ENCODE peak calls at places on chromosomes 5 and 9, in four cellular contexts. T, S, B and E are unnamed samples. For H3K9me3, the result is how much of the 10 kb centered on the place peaks cover.

GRCh38 chr9:33506626-33507370 is 17.3 kb upstream of the ANKRD18B start:
- DNase-seq in B (peak), S (peak), T (peak), E (no peak)

GRCh38 chr9:114968710-114969109 is 38.3 kb upstream of the TNFSF8 start:
- DNase-seq in S (peak), B (no peak), T (peak), E (no peak)

GRCh38 chr9:127583605-127584053 is 28.4 kb upstream of the STXBP1 start:
- DNase-seq in B (no peak), T (peak), S (peak), E (no peak)

GRCh38 chr5:179803651-179804598 is 2.7 kb downstream of the MGAT4B start:
- DNase-seq in T (no peak), S (peak), B (peak), E (no peak)

GRCh38 chr9:70519912-70520724 is 105.7 kb upstream of the KLF9 start:
- DNase-seq in S (no peak), T (no peak), B (no peak), E (no peak)

GRCh38 chr9:133396952-133397351 is 20.8 kb downstream of the STKLD1 start:
- DNase-seq in T (peak), B (no peak), S (no peak), E (no peak)

GRCh38 chr5:40834391-40834848 is 602 bp downstream of the RPL37 start:
- DNase-seq in B (peak), T (peak), S (peak), E (peak)

GRCh38 chr5:1031306-1031959 is 22.8 kb downstream of the NKD2 start:
- DNase-seq in S (no peak), T (no peak), B (no peak), E (no peak)

GRCh38 chr9:76621011-76621410 is 143.2 kb upstream of the PCA3 start:
- DNase-seq in T (no peak), S (no peak), B (no peak), E (no peak)

GRCh38 chr5:142499591-142500384 is 175.0 kb upstream of the SPRY4 start:
- DNase-seq in S (no peak), B (no peak), T (no peak), E (no peak)

GRCh38 chr9:98438701-98439100 is 183.3 kb upstream of the TBC1D2 start:
- DNase-seq in B (no peak), S (peak), T (peak), E (no peak)

GRCh38 chr5:61051267-61051666 is 106.3 kb downstream of the NDUFAF2 start:
- DNase-seq in S (peak), B (no peak), T (peak), E (no peak)

GRCh38 chr9:60546406-60546805 is 367.8 kb upstream of the SPATA31A5 start:
- DNase-seq in T (no peak), S (no peak), B (no peak), E (no peak)

GRCh38 chr9:35826071-35826701 is 2.3 kb downstream of the FAM221B start:
- DNase-seq in T (peak), B (no peak), S (peak), E (no peak)

GRCh38 chr9:70093944-70094343 is 50.3 kb downstream of the MAMDC2 start:
- DNase-seq in S (no peak), T (no peak), B (no peak), E (no peak)

GRCh38 chr9:77912895-77913693 is 118.5 kb downstream of the GNAQ start:
- DNase-seq in T (peak), B (no peak), S (peak), E (no peak)

GRCh38 chr9:110337727-110338522 is at the start of gene TXNDC8:
- DNase-seq in S (peak), B (no peak), T (peak), E (no peak)

GRCh38 chr9:92206490-92206889 is 87.0 kb downstream of the IARS1 start:
- DNase-seq in S (peak), T (peak), B (no peak), E (no peak)

GRCh38 chr5:59799668-59800374 is 93.7 kb downstream of the PDE4D start:
- DNase-seq in T (peak), S (peak), B (no peak), E (no peak)

GRCh38 chr9:13263511-13263910 is 16.0 kb downstream of the MPDZ start:
- DNase-seq in T (no peak), B (no peak), S (no peak), E (no peak)

GRCh38 chr5:147098233-147098790 is 136.5 kb upstream of the STK32A start:
- DNase-seq in S (peak), B (peak), T (peak), E (no peak)

GRCh38 chr9:71916834-71917534 is 5.5 kb downstream of the C9orf85 start:
- DNase-seq in S (no peak), B (no peak), T (no peak), E (no peak)

GRCh38 chr5:33978307-33978706 is 6.2 kb downstream of the SLC45A2 start:
- DNase-seq in T (no peak), S (no peak), B (no peak), E (no peak)

GRCh38 chr9:99103909-99104458 is 929 bp upstream of the TGFBR1 start:
- DNase-seq in T (peak), B (no peak), S (peak), E (no peak)

DNA sequence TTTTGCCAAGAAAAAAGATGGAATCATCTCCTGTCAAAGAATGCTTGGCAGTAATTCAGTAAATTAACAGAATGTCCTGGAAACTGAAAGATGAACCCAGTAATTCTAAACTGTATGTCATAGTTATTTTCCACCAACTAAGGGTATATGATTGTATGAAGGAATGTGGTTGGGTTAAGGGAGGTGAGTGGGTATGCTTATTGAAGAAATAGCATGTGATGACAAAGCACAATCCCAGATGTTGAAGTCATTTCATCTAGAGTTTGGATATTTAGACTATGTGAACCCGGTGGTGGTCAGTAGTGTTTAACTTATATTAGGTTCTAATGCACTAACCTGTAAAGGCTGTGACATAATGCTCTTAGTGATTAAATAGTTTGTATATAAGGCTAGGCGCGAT is 87.3 kb downstream of the CDKN2A start:
- DNase-seq in T (no peak), S (peak), B (no peak), E (no peak)
- H3K9me3 ChIP-seq in T (under half), S (under half), B (under half), E (under half)

GRCh38 chr5:94540856-94541494 is 77.4 kb downstream of the KIAA0825 start:
- DNase-seq in T (no peak), S (no peak), B (no peak), E (no peak)
- H3K9me3 ChIP-seq in T (under half), S (under half), B (under half), E (under half)

GRCh38 chr5:12274236-12274635 is 370.0 kb upstream of the CTNND2 start:
- DNase-seq in S (no peak), B (no peak), T (no peak), E (no peak)

GRCh38 chr5:12272389-12272788 is 368.1 kb upstream of the CTNND2 start:
- DNase-seq in B (no peak), T (no peak), S (no peak), E (no peak)

GRCh38 chr5:12269164-12269563 is 364.9 kb upstream of the CTNND2 start:
- DNase-seq in T (no peak), S (no peak), B (no peak), E (no peak)

GRCh38 chr5:12270914-12271313 is 366.7 kb upstream of the CTNND2 start:
- DNase-seq in B (no peak), S (no peak), T (no peak), E (no peak)
- H3K9me3 ChIP-seq in B (under half), S (under half), T (under half), E (under half)

GRCh38 chr9:80259079-80259478 is 687.3 kb downstream of the TLE4 start:
- DNase-seq in T (no peak), S (no peak), B (no peak), E (no peak)
- H3K9me3 ChIP-seq in T (under half), S (under half), B (under half), E (under half)

DNA sequence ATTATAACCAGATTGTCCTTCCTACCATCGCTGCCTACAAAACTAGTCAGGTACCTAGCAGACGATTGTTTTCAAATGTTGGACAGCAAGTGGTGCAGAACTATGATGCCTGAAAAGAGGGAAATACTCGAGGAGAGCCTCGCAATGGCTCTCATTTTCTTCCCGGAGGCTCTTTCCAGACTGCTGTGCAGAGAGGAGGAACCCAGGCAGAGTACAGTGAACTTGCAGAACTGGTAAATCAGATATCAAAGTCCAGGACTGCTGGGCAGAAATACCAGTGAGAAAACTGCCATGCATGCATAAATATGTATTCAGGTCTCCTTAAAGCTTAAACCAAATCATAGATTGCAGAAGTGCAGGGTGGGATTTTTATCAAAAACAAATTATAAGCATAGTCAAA is 26.4 kb upstream of the UGT3A1 start:
- DNase-seq in T (no peak), B (no peak), S (no peak), E (no peak)
- H3K9me3 ChIP-seq in T (under half), B (under half), S (under half), E (under half)

DNA sequence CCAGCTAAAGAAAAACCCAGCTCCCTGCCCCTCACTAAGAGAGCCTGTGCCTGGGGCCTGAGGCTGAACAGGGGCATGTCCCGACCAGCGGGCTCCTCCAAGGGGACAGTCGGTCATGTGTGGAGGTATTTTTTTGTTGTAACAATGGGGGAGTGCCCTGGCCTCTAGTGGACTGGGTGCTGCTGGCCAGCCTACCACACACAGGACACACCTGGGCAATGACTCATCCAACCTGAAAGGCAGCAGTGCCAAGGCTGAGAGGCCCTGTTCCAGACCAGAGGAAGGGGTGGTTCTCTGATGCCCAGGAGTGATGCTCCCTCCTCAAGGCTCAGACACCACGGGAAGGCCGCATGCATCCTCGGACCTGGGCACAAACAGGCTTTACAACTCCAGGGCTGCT is 181.5 kb downstream of the OLFM1 start:
- DNase-seq in B (no peak), S (no peak), T (no peak), E (no peak)
- H3K9me3 ChIP-seq in B (under half), S (half or more), T (under half), E (under half)